ENCODE peak calls at places on chromosomes 12 and 14, in five cellular contexts. One of them, this sample, is unnamed.
A peak's percentile ranks its signal among the peaks of the same experiment; 100 is the strongest.

GRCh38 chr12:110658242-110658641 is 30.7 kb downstream of the HVCN1 start:
- DNase-seq in DND-41: no peak
- DNase-seq in MM.1S: no peak
- DNase-seq in mammary epithelial cell: no peak
- DNase-seq in K562: no peak
- DNase-seq in this sample: no peak

GRCh38 chr12:48002773-48003218 is 1.5 kb downstream of the COL2A1 start:
- DNase-seq in DND-41: no peak
- DNase-seq in MM.1S: no peak
- DNase-seq in mammary epithelial cell: peak; percentile 6
- DNase-seq in K562: no peak
- DNase-seq in this sample: peak; percentile 81

GRCh38 chr12:51011960-51012359 is 14.2 kb downstream of the SLC11A2 start:
- DNase-seq in DND-41: no peak
- DNase-seq in MM.1S: no peak
- DNase-seq in mammary epithelial cell: no peak
- DNase-seq in K562: no peak
- DNase-seq in this sample: peak; percentile 82

GRCh38 chr12:57404966-57405640 is 25.7 kb downstream of the R3HDM2 start:
- DNase-seq in DND-41: no peak
- DNase-seq in MM.1S: no peak
- DNase-seq in mammary epithelial cell: no peak
- DNase-seq in K562: no peak
- DNase-seq in this sample: no peak

GRCh38 chr14:32933943-32934890 is 4.5 kb upstream of the NPAS3 start:
- DNase-seq in DND-41: no peak
- DNase-seq in MM.1S: no peak
- DNase-seq in mammary epithelial cell: peak; percentile 17
- DNase-seq in K562: no peak
- DNase-seq in this sample: peak; percentile 86

GRCh38 chr12:51217133-51217967 is 512 bp downstream of the POU6F1 start:
- DNase-seq in DND-41: peak; percentile 33
- DNase-seq in MM.1S: peak; percentile 56
- DNase-seq in mammary epithelial cell: no peak
- DNase-seq in K562: peak; percentile 95
- DNase-seq in this sample: peak; percentile 69

GRCh38 chr14:29240046-29240445 is 473.5 kb downstream of the FOXG1 start:
- DNase-seq in DND-41: no peak
- DNase-seq in MM.1S: no peak
- DNase-seq in mammary epithelial cell: no peak
- DNase-seq in K562: no peak
- DNase-seq in this sample: no peak

GRCh38 chr14:34496679-34497513 is 34.9 kb upstream of the SPTSSA start:
- DNase-seq in DND-41: no peak
- DNase-seq in MM.1S: no peak
- DNase-seq in mammary epithelial cell: peak; percentile 98
- DNase-seq in K562: peak; percentile 68
- DNase-seq in this sample: peak; percentile 28

GRCh38 chr12:18706798-18707197 is 31.0 kb downstream of the PLCZ1 start:
- DNase-seq in DND-41: no peak
- DNase-seq in MM.1S: no peak
- DNase-seq in mammary epithelial cell: no peak
- DNase-seq in K562: no peak
- DNase-seq in this sample: no peak

GRCh38 chr12:62211510-62211909 is 48.7 kb upstream of the USP15 start:
- DNase-seq in DND-41: no peak
- DNase-seq in MM.1S: no peak
- DNase-seq in mammary epithelial cell: no peak
- DNase-seq in K562: no peak
- DNase-seq in this sample: no peak

GRCh38 chr14:57845802-57846531 is 19.9 kb downstream of the SLC35F4 start:
- DNase-seq in DND-41: no peak
- DNase-seq in MM.1S: no peak
- DNase-seq in mammary epithelial cell: no peak
- DNase-seq in K562: no peak
- DNase-seq in this sample: no peak

GRCh38 chr12:72094490-72094889 is 155.8 kb downstream of the TPH2 start:
- DNase-seq in DND-41: no peak
- DNase-seq in MM.1S: no peak
- DNase-seq in mammary epithelial cell: no peak
- DNase-seq in K562: no peak
- DNase-seq in this sample: no peak

GRCh38 chr14:49857427-49858003 is 4.9 kb upstream of the NEMF start:
- DNase-seq in DND-41: no peak
- DNase-seq in MM.1S: no peak
- DNase-seq in mammary epithelial cell: no peak
- DNase-seq in K562: no peak
- DNase-seq in this sample: no peak

GRCh38 chr12:124321040-124321481 is 26.2 kb downstream of the RFLNA start:
- DNase-seq in DND-41: peak; percentile 75
- DNase-seq in MM.1S: peak; percentile 21
- DNase-seq in mammary epithelial cell: peak; percentile 48
- DNase-seq in K562: peak; percentile 77
- DNase-seq in this sample: peak; percentile 58

GRCh38 chr14:92719421-92719820 is 29.0 kb downstream of the LGMN start:
- DNase-seq in DND-41: no peak
- DNase-seq in MM.1S: no peak
- DNase-seq in mammary epithelial cell: no peak
- DNase-seq in K562: no peak
- DNase-seq in this sample: no peak

GRCh38 chr12:42372154-42372791 is 46.3 kb downstream of the PPHLN1 start:
- DNase-seq in DND-41: peak; percentile 40
- DNase-seq in MM.1S: peak; percentile 79
- DNase-seq in mammary epithelial cell: peak; percentile 38
- DNase-seq in K562: peak; percentile 36
- DNase-seq in this sample: peak; percentile 73

GRCh38 chr12:132949936-132950837 is 5.9 kb downstream of the ZNF605 start:
- DNase-seq in DND-41: no peak
- DNase-seq in MM.1S: no peak
- DNase-seq in mammary epithelial cell: no peak
- DNase-seq in K562: no peak
- DNase-seq in this sample: no peak

GRCh38 chr14:49970474-49971147 is 77.7 kb downstream of the ARF6 start:
- DNase-seq in DND-41: no peak
- DNase-seq in MM.1S: peak; percentile 27
- DNase-seq in mammary epithelial cell: no peak
- DNase-seq in K562: peak; percentile 31
- DNase-seq in this sample: no peak

GRCh38 chr12:66164349-66164821 is 5.4 kb downstream of the TMBIM4 start:
- DNase-seq in DND-41: no peak
- DNase-seq in MM.1S: no peak
- DNase-seq in mammary epithelial cell: no peak
- DNase-seq in K562: no peak
- DNase-seq in this sample: no peak

GRCh38 chr12:76690916-76691700 is 72.8 kb upstream of the ZDHHC17 start:
- DNase-seq in DND-41: no peak
- DNase-seq in MM.1S: no peak
- DNase-seq in mammary epithelial cell: no peak
- DNase-seq in K562: no peak
- DNase-seq in this sample: no peak

GRCh38 chr14:101118746-101119610 is 215.5 kb upstream of the RTL1 start:
- DNase-seq in DND-41: peak; percentile 6
- DNase-seq in MM.1S: no peak
- DNase-seq in mammary epithelial cell: no peak
- DNase-seq in K562: no peak
- DNase-seq in this sample: no peak

GRCh38 chr12:42145552-42146215 is 1.0 kb upstream of the GXYLT1 start:
- DNase-seq in DND-41: no peak
- DNase-seq in MM.1S: no peak
- DNase-seq in mammary epithelial cell: no peak
- DNase-seq in K562: peak; percentile 20
- DNase-seq in this sample: peak; percentile 69

GRCh38 chr14:37363661-37364060 is 165.9 kb downstream of the MIPOL1 start:
- DNase-seq in DND-41: no peak
- DNase-seq in MM.1S: no peak
- DNase-seq in mammary epithelial cell: no peak
- DNase-seq in K562: no peak
- DNase-seq in this sample: no peak

DNA sequence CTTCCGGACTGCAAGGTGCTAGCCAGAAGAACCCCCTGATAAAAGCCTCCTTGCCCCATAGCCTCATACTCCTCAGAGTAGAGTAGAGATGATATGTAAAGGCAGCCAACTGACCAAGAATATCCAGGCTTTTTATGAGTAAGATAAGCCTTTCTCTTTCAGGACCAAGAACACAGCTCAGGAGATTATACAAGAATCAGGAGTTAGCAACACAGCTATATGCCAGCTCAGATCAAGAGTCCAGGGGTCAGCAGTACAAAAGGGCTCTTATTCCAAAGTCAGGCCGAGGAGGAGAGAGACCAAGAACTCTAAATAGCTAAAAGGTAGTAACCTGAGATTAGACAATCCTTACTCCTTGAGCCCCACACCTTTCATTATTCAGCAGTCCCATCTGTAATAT is 135.3 kb downstream of the BTG1 start:
- DNase-seq in DND-41: no peak
- DNase-seq in MM.1S: no peak
- DNase-seq in mammary epithelial cell: no peak
- DNase-seq in K562: no peak
- DNase-seq in this sample: no peak
- H2AFZ ChIP-seq in DND-41: no peak overlapping the region
- H2AFZ ChIP-seq in MM.1S: no peak overlapping the region
- H2AFZ ChIP-seq in mammary epithelial cell: no peak overlapping the region
- H2AFZ ChIP-seq in K562: peak overlapping the region; percentile 73
- H2AFZ ChIP-seq in this sample: no peak overlapping the region

GRCh38 chr12:114695305-114695592 is 11.3 kb upstream of the TBX3 start:
- DNase-seq in DND-41: no peak
- DNase-seq in MM.1S: no peak
- DNase-seq in mammary epithelial cell: no peak
- DNase-seq in K562: no peak
- DNase-seq in this sample: no peak

GRCh38 chr12:114696443-114697245 is 12.7 kb upstream of the TBX3 start:
- DNase-seq in DND-41: no peak
- DNase-seq in MM.1S: no peak
- DNase-seq in mammary epithelial cell: no peak
- DNase-seq in K562: no peak
- DNase-seq in this sample: peak; percentile 48

GRCh38 chr12:114692558-114693531 is 8.9 kb upstream of the TBX3 start:
- DNase-seq in DND-41: no peak
- DNase-seq in MM.1S: no peak
- DNase-seq in mammary epithelial cell: peak; percentile 33
- DNase-seq in K562: no peak
- DNase-seq in this sample: peak; percentile 60

GRCh38 chr12:114693532-114693931 is 9.6 kb upstream of the TBX3 start:
- DNase-seq in DND-41: no peak
- DNase-seq in MM.1S: no peak
- DNase-seq in mammary epithelial cell: no peak
- DNase-seq in K562: no peak
- DNase-seq in this sample: no peak

GRCh38 chr12:114694436-114695304 is 10.7 kb upstream of the TBX3 start:
- DNase-seq in DND-41: no peak
- DNase-seq in MM.1S: no peak
- DNase-seq in mammary epithelial cell: no peak
- DNase-seq in K562: no peak
- DNase-seq in this sample: peak; percentile 15
- TF ChIP-seq EZH2 in DND-41: no peak
- TF ChIP-seq EZH2 in MM.1S: no peak
- TF ChIP-seq EZH2 in mammary epithelial cell: no peak
- TF ChIP-seq EZH2 in K562: no peak
- TF ChIP-seq EZH2 in this sample: peak; percentile 55

DNA sequence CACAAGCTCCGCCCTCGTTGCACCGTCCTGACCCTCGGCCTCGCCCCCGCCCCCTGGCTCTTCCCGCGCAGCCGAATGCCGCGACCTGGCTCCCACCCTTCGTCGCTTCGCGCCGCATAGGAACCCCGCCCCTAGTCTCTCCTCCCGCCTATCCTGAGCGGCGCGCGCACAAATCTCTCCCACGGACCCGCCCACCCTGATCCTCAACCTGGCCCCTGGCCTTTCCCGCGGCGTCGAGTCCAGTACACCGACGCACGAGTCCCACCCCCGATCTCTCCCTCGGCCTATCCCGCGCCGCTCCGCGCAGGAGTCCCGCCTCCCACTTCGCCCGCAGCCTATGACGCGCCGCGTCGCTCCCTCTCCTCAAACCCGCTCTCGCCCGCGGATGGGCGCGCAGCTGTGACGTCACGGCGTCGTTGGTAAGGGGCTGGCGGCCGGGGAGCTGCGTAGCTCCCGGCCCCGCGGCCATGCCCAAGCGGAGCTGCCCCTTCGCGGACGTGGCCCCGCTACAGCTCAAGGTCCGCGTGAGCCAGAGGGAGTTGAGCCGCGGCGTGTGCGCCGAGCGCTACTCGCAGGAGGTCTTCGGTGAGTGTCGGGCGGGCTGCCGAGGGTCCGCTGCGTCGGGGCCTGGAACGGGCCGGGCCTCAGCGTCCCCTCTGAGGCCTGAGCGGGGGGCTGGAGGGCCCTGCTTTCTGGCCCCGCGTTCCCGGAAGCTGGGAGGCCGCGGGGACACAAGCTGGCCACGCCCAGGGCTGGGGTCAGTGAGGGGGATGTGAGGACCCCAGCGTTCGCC is at the start of gene SIVA1:
- DNase-seq in DND-41: peak; percentile 100
- DNase-seq in MM.1S: peak; percentile 94
- DNase-seq in mammary epithelial cell: peak; percentile 99
- DNase-seq in K562: peak; percentile 92
- DNase-seq in this sample: peak; percentile 100
- H3K79me2 ChIP-seq in DND-41: peaks cover 54% of the 10 kb centered on the region
- H3K79me2 ChIP-seq in MM.1S: peaks cover 32% of the 10 kb centered on the region
- H3K79me2 ChIP-seq in mammary epithelial cell: peaks cover 49% of the 10 kb centered on the region
- H3K79me2 ChIP-seq in K562: peaks cover 26% of the 10 kb centered on the region
- H3K79me2 ChIP-seq in this sample: peaks cover 37% of the 10 kb centered on the region

DNA sequence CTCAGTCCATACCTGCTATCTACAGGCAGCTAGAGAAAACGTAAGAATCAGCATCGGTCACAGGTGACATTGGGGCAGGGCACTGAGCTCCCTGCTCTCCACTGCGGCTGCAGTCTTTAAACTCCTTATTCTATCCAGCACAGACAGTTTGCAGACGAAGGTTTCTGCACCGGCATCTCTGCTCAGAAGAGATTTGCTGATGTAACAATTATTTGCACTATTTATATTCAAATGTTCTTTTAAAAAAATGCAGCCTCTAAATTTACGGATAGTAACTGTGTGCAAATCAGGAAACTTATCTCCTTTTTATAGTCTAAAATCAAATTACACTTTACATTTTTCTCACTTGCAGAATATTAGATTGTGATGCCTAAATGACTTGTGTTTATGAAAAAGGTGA is 671.0 kb downstream of the VRK1 start:
- DNase-seq in DND-41: no peak
- DNase-seq in MM.1S: no peak
- DNase-seq in mammary epithelial cell: no peak
- DNase-seq in K562: no peak
- DNase-seq in this sample: no peak
- H2AFZ ChIP-seq in DND-41: no peak overlapping the region
- H2AFZ ChIP-seq in MM.1S: no peak overlapping the region
- H2AFZ ChIP-seq in mammary epithelial cell: no peak overlapping the region
- H2AFZ ChIP-seq in K562: no peak overlapping the region
- H2AFZ ChIP-seq in this sample: no peak overlapping the region